ENCODE peak calls at places on chromosomes 3 and 15, in six cellular contexts. H, J, W, I, S and G are unnamed samples.

GRCh38 chr3:8652323-8652987 is 7.9 kb upstream of the SSUH2 start:
- DNase-seq in W (no peak), I (no peak), H (no peak), S (no peak), J (no peak), G (no peak)

GRCh38 chr15:80556694-80557367 is 138.3 kb upstream of the ABHD17C start:
- DNase-seq in I (no peak), W (no peak), S (no peak), J (no peak), H (no peak), G (peak)

GRCh38 chr15:47405768-47406167 is 311.5 kb upstream of the SEMA6D start:
- DNase-seq in H (no peak), I (no peak), J (no peak), W (no peak), S (no peak), G (no peak)

GRCh38 chr3:29171583-29171990 is 109.3 kb upstream of the RBMS3 start:
- DNase-seq in I (no peak), J (no peak), H (no peak), S (no peak), W (no peak), G (no peak)

GRCh38 chr3:111723293-111723963 is 128.3 kb upstream of the ZBED2 start:
- DNase-seq in J (peak), H (no peak), S (no peak), I (no peak), W (peak), G (peak)

GRCh38 chr3:58577269-58577821 is at the start of gene FAM107A:
- DNase-seq in S (no peak), J (peak), H (no peak), W (peak), I (peak), G (no peak)

GRCh38 chr15:43775411-43775965 is 1.3 kb downstream of the ELL3 start:
- DNase-seq in I (no peak), S (no peak), H (no peak), J (peak), W (no peak), G (peak)

GRCh38 chr15:62444104-62445027 is 279.3 kb upstream of the C2CD4B start:
- DNase-seq in I (no peak), W (peak), H (no peak), S (no peak), J (peak), G (no peak)

GRCh38 chr3:45832691-45833090 is 9.2 kb downstream of the LZTFL1 start:
- DNase-seq in H (no peak), S (no peak), I (no peak), J (no peak), W (no peak), G (peak)

GRCh38 chr3:35641920-35642532 is 2.7 kb downstream of the ARPP21 start:
- DNase-seq in I (no peak), J (no peak), S (no peak), H (no peak), W (no peak), G (no peak)

GRCh38 chr3:13495921-13496723 is 16.0 kb downstream of the HDAC11 start:
- DNase-seq in H (peak), S (peak), W (peak), I (peak), J (peak), G (peak)

GRCh38 chr3:127008236-127008635 is 25.3 kb downstream of the PLXNA1 start:
- DNase-seq in W (no peak), I (no peak), S (no peak), J (no peak), H (no peak), G (no peak)

GRCh38 chr15:82587805-82588204 is 47.5 kb upstream of the RPS17 start:
- DNase-seq in H (no peak), I (no peak), S (no peak), J (no peak), W (no peak), G (no peak)

GRCh38 chr3:141410861-141411771 is 42.8 kb downstream of the ZBTB38 start:
- DNase-seq in W (no peak), I (no peak), J (no peak), S (no peak), H (no peak), G (no peak)

GRCh38 chr3:195151866-195152526 is 119.0 kb downstream of the XXYLT1 start:
- DNase-seq in W (peak), S (no peak), J (no peak), I (peak), H (no peak), G (no peak)

GRCh38 chr15:78766041-78766440 is 45.2 kb downstream of the ADAMTS7 start:
- DNase-seq in S (no peak), I (no peak), H (no peak), J (no peak), W (no peak), G (no peak)

GRCh38 chr3:175664911-175665310 is 805.8 kb downstream of the NAALADL2 start:
- DNase-seq in S (no peak), W (no peak), J (no peak), H (no peak), I (no peak), G (no peak)

GRCh38 chr3:123044981-123045763 is 17.6 kb upstream of the SEMA5B start:
- DNase-seq in H (no peak), S (no peak), I (no peak), J (no peak), W (no peak), G (no peak)

GRCh38 chr15:93973287-93973686 is 258.1 kb upstream of the MCTP2 start:
- DNase-seq in S (no peak), I (no peak), J (no peak), H (no peak), W (no peak), G (no peak)

GRCh38 chr3:87397210-87397609 is 120.8 kb upstream of the POU1F1 start:
- DNase-seq in H (no peak), S (no peak), W (no peak), I (peak), J (no peak), G (no peak)

GRCh38 chr3:148379763-148380162 is 317.9 kb upstream of the AGTR1 start:
- DNase-seq in W (peak), I (peak), J (peak), H (peak), S (no peak), G (peak)

GRCh38 chr3:23202203-23202920 is 765 bp upstream of the UBE2E2 start:
- DNase-seq in I (no peak), H (no peak), J (no peak), W (no peak), S (no peak), G (no peak)

GRCh38 chr15:74793135-74794028 is 11.5 kb downstream of the CSK start:
- DNase-seq in J (no peak), H (no peak), I (no peak), S (no peak), W (no peak), G (no peak)

GRCh38 chr15:72289597-72290325 is 17.4 kb upstream of the PARP6 start:
- DNase-seq in I (no peak), J (no peak), H (no peak), S (no peak), W (no peak), G (no peak)

GRCh38 chr3:136055491-136055890 is 90.0 kb downstream of the PPP2R3A start:
- DNase-seq in I (no peak), J (no peak), W (no peak), H (no peak), S (no peak), G (no peak)